ENCODE peak calls at places on chromosomes 16 and 17, in six cellular contexts. One of them, this sample, is unnamed.

GRCh38 chr16:2709588-2709984 is 10.4 kb downstream of the PRSS27 start:
- DNase-seq in mesenchymal stem cell: no peak
- DNase-seq in H9: no peak
- DNase-seq in neuronal stem cell: no peak
- DNase-seq in H1: no peak
- DNase-seq in trophoblast cell: no peak
- DNase-seq in this sample: no peak

GRCh38 chr16:1964046-1964505 is 550 bp downstream of the RPS2 start:
- DNase-seq in neuronal stem cell: no peak
- DNase-seq in H9: no peak
- DNase-seq in mesenchymal stem cell: peak
- DNase-seq in trophoblast cell: no peak
- DNase-seq in H1: no peak
- DNase-seq in this sample: no peak

GRCh38 chr17:58632324-58633314 is 59.2 kb downstream of the TEX14 start:
- DNase-seq in neuronal stem cell: no peak
- DNase-seq in trophoblast cell: no peak
- DNase-seq in H1: no peak
- DNase-seq in H9: no peak
- DNase-seq in mesenchymal stem cell: no peak
- DNase-seq in this sample: no peak

GRCh38 chr17:65183736-65184135 is 46.6 kb downstream of the RGS9 start:
- DNase-seq in trophoblast cell: no peak
- DNase-seq in neuronal stem cell: peak
- DNase-seq in H1: peak
- DNase-seq in H9: peak
- DNase-seq in mesenchymal stem cell: peak
- DNase-seq in this sample: peak

GRCh38 chr16:66605177-66605999 is 884 bp downstream of the CMTM3 start:
- DNase-seq in mesenchymal stem cell: peak
- DNase-seq in H9: peak
- DNase-seq in H1: no peak
- DNase-seq in neuronal stem cell: peak
- DNase-seq in trophoblast cell: peak
- DNase-seq in this sample: peak

GRCh38 chr16:10988164-10988803 is 43.9 kb downstream of the CLEC16A start:
- DNase-seq in mesenchymal stem cell: no peak
- DNase-seq in H9: peak
- DNase-seq in trophoblast cell: no peak
- DNase-seq in neuronal stem cell: no peak
- DNase-seq in H1: no peak
- DNase-seq in this sample: no peak

GRCh38 chr17:45119964-45120363 is 12.4 kb downstream of the PLCD3 start:
- DNase-seq in trophoblast cell: no peak
- DNase-seq in H9: no peak
- DNase-seq in neuronal stem cell: no peak
- DNase-seq in mesenchymal stem cell: no peak
- DNase-seq in H1: no peak
- DNase-seq in this sample: no peak

GRCh38 chr17:45031231-45032149 is 19.9 kb downstream of the DCAKD start:
- DNase-seq in H1: no peak
- DNase-seq in H9: no peak
- DNase-seq in mesenchymal stem cell: peak
- DNase-seq in trophoblast cell: no peak
- DNase-seq in neuronal stem cell: no peak
- DNase-seq in this sample: no peak

GRCh38 chr16:66927012-66927436 is 1.7 kb upstream of the RRAD start:
- DNase-seq in H9: peak
- DNase-seq in H1: no peak
- DNase-seq in mesenchymal stem cell: peak
- DNase-seq in neuronal stem cell: no peak
- DNase-seq in trophoblast cell: peak
- DNase-seq in this sample: peak

GRCh38 chr17:8709006-8709405 is 35.6 kb downstream of the CCDC42 start:
- DNase-seq in trophoblast cell: no peak
- DNase-seq in H9: peak
- DNase-seq in neuronal stem cell: no peak
- DNase-seq in H1: no peak
- DNase-seq in mesenchymal stem cell: no peak
- DNase-seq in this sample: no peak

GRCh38 chr16:80231118-80231515 is 309.7 kb upstream of the DYNLRB2 start:
- DNase-seq in neuronal stem cell: no peak
- DNase-seq in H9: no peak
- DNase-seq in mesenchymal stem cell: no peak
- DNase-seq in H1: no peak
- DNase-seq in trophoblast cell: no peak
- DNase-seq in this sample: peak

GRCh38 chr16:72864130-72864833 is 183.6 kb downstream of the ZFHX3 start:
- DNase-seq in trophoblast cell: no peak
- DNase-seq in neuronal stem cell: no peak
- DNase-seq in H1: no peak
- DNase-seq in H9: no peak
- DNase-seq in mesenchymal stem cell: no peak
- DNase-seq in this sample: no peak

GRCh38 chr17:50799582-50799981 is 32.3 kb upstream of the ANKRD40CL start:
- DNase-seq in H1: no peak
- DNase-seq in mesenchymal stem cell: no peak
- DNase-seq in neuronal stem cell: no peak
- DNase-seq in H9: no peak
- DNase-seq in trophoblast cell: no peak
- DNase-seq in this sample: no peak

GRCh38 chr17:64777413-64778101 is 115.5 kb upstream of the SMURF2 start:
- DNase-seq in H1: no peak
- DNase-seq in H9: no peak
- DNase-seq in mesenchymal stem cell: no peak
- DNase-seq in trophoblast cell: no peak
- DNase-seq in neuronal stem cell: no peak
- DNase-seq in this sample: no peak

GRCh38 chr17:18217412-18218015 is 7.9 kb upstream of the LLGL1 start:
- DNase-seq in H9: peak
- DNase-seq in mesenchymal stem cell: peak
- DNase-seq in trophoblast cell: peak
- DNase-seq in H1: no peak
- DNase-seq in neuronal stem cell: peak
- DNase-seq in this sample: peak

GRCh38 chr17:18219016-18219415 is 6.4 kb upstream of the LLGL1 start:
- DNase-seq in H1: no peak
- DNase-seq in mesenchymal stem cell: peak
- DNase-seq in H9: no peak
- DNase-seq in trophoblast cell: no peak
- DNase-seq in neuronal stem cell: no peak
- DNase-seq in this sample: peak

GRCh38 chr17:18208092-18208491 is 17.3 kb upstream of the LLGL1 start:
- DNase-seq in trophoblast cell: no peak
- DNase-seq in mesenchymal stem cell: no peak
- DNase-seq in H1: no peak
- DNase-seq in neuronal stem cell: no peak
- DNase-seq in H9: no peak
- DNase-seq in this sample: no peak

DNA sequence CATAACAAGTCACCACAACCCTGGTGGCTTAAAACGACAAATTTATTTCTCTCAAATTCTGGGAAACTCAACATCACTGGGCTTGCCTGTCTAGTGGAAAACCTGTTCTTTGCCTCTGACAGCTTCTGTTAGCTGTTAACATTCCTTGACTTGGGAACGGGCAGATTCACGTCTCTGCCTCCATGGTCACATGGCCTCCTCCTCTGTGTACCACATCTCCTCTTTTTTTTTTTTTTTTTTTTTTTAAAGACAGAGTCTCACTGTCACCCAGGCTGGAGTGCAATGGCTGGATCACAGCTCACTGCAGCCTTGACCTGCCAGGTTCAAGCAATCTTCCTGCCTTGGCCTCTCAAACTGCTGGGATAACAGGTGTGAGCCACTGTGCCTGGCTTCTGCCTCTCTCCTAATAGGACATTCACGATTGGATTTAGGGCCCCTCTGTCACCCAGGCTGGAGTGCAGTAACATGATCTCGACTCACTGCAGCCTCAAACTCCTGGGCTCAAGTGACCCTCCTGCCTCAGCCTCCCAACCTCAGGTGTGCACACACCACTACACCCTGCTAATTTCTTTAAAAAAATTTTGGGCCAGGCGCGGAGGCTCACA is 11.7 kb upstream of the LLGL1 start:
- DNase-seq in trophoblast cell: no peak
- DNase-seq in H9: no peak
- DNase-seq in mesenchymal stem cell: peak
- DNase-seq in neuronal stem cell: no peak
- DNase-seq in H1: no peak
- DNase-seq in this sample: no peak
- H2AK5ac ChIP-seq in trophoblast cell: no peak
- H2AK5ac ChIP-seq in H9: no peak
- H2AK5ac ChIP-seq in mesenchymal stem cell: no peak
- H2AK5ac ChIP-seq in neuronal stem cell: no peak
- H2AK5ac ChIP-seq in H1: no peak
- H2AK5ac ChIP-seq in this sample: no peak

GRCh38 chr17:42139093-42139492 is 15.7 kb downstream of the RAB5C start:
- DNase-seq in H9: no peak
- DNase-seq in H1: no peak
- DNase-seq in trophoblast cell: no peak
- DNase-seq in neuronal stem cell: no peak
- DNase-seq in mesenchymal stem cell: no peak
- DNase-seq in this sample: no peak
- H3K14ac ChIP-seq in H9: peak
- H3K14ac ChIP-seq in H1: no peak
- H3K14ac ChIP-seq in trophoblast cell: no peak
- H3K14ac ChIP-seq in neuronal stem cell: no peak
- H3K14ac ChIP-seq in mesenchymal stem cell: no peak
- H3K14ac ChIP-seq in this sample: peak

GRCh38 chr16:74852500-74852875 is 77.9 kb upstream of the FA2H start:
- DNase-seq in mesenchymal stem cell: no peak
- DNase-seq in trophoblast cell: no peak
- DNase-seq in neuronal stem cell: no peak
- DNase-seq in H1: no peak
- DNase-seq in H9: no peak
- DNase-seq in this sample: no peak
- H2AK5ac ChIP-seq in mesenchymal stem cell: no peak
- H2AK5ac ChIP-seq in trophoblast cell: no peak
- H2AK5ac ChIP-seq in neuronal stem cell: no peak
- H2AK5ac ChIP-seq in H1: no peak
- H2AK5ac ChIP-seq in H9: no peak
- H2AK5ac ChIP-seq in this sample: no peak

DNA sequence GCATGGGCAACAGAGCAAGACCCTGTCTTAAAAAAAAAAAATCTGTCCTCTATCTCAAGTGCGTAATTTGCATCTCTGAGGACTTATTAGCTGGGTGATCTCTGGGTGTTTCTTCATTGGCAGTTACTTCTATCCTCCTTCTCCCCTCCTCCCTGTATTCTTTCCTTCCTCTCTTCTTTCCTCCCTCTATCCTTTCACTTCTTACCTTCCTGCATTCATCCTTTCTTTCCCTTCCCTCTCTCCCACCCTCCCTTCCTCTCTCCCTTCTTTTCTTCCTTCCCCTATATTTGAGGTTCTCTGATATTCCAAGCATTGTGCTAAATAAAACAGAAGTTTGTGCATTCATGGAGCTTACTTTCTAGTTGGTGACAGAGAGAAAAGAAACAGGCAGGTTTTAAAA is 10.7 kb downstream of the MFSD11 start:
- DNase-seq in neuronal stem cell: no peak
- DNase-seq in trophoblast cell: no peak
- DNase-seq in mesenchymal stem cell: no peak
- DNase-seq in H1: no peak
- DNase-seq in H9: no peak
- DNase-seq in this sample: no peak
- H3K14ac ChIP-seq in neuronal stem cell: no peak
- H3K14ac ChIP-seq in trophoblast cell: no peak
- H3K14ac ChIP-seq in mesenchymal stem cell: no peak
- H3K14ac ChIP-seq in H1: no peak
- H3K14ac ChIP-seq in H9: no peak
- H3K14ac ChIP-seq in this sample: no peak

DNA sequence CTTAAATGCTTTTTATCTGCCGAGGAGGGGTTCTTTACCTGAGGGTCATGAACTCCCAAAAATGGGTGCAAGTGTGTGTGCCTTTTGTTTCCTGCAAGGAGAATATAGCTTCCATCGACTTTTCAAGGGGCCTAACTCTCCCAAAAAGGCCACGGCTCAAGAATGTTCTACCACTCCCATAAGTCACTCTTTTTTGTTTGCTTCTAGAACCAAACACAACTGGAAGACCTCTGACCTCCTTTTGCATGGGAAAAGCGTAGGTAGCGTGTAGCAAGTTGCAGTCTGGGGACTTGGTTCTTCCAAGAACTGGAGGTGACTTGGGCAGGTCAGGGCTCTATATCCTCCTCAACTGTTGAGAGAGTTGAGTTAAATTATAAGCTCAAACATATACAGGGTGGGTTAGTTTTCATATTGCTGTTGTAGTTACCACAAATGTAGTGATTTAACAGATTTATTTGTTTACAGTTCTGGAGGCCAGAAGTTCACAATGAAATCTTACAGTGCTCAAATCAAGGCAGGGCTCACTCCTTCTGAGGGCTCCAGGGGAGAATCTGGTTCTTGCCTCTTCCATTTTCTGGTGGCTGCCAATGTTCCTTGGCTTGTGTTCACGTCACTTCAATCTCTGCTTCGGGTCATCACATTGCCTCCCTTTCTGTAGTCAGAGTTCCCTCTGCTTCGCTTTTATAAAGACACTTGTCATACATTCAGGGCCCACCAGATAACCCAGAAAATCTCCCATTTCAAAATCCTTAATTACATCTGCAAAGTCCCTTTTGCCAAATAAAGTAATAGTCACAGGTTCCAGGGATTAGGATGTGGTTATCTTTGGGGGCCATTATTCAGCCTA is 1.4 kb downstream of the TMEM97 start:
- DNase-seq in trophoblast cell: no peak
- DNase-seq in neuronal stem cell: no peak
- DNase-seq in H9: no peak
- DNase-seq in H1: no peak
- DNase-seq in mesenchymal stem cell: peak
- DNase-seq in this sample: no peak
- H2AK5ac ChIP-seq in trophoblast cell: no peak
- H2AK5ac ChIP-seq in neuronal stem cell: no peak
- H2AK5ac ChIP-seq in H9: no peak
- H2AK5ac ChIP-seq in H1: no peak
- H2AK5ac ChIP-seq in mesenchymal stem cell: no peak
- H2AK5ac ChIP-seq in this sample: no peak

GRCh38 chr16:68887107-68887506 is 43.8 kb downstream of the TANGO6 start:
- DNase-seq in H1: no peak
- DNase-seq in trophoblast cell: no peak
- DNase-seq in neuronal stem cell: no peak
- DNase-seq in mesenchymal stem cell: no peak
- DNase-seq in H9: no peak
- DNase-seq in this sample: no peak
- H3K14ac ChIP-seq in H1: no peak
- H3K14ac ChIP-seq in trophoblast cell: no peak
- H3K14ac ChIP-seq in neuronal stem cell: no peak
- H3K14ac ChIP-seq in mesenchymal stem cell: no peak
- H3K14ac ChIP-seq in H9: no peak
- H3K14ac ChIP-seq in this sample: no peak

This sample was measured in IMR-90.